ENCODE peak calls at places on chromosomes 11 and 22, in seven cellular contexts. T is stomach, M is heart left ventricle, F is IMR-90, P is Peyer's patch, K is spleen, C is sigmoid colon. J is an unnamed sample. For H3K27me3, the result is how much of the 10 kb centered on the place peaks cover.

GRCh38 chr11:8593935-8594909 is at the start of gene STK33:
- DNase-seq in T (peak), M (peak), F (no peak), P (peak), K (peak), C (peak), J (peak)

GRCh38 chr22:43060213-43060612 is 29.0 kb downstream of the TTLL1 start:
- DNase-seq in T (peak), M (no peak), F (no peak), P (peak), K (no peak), C (no peak), J (peak)

GRCh38 chr22:36358533-36359171 is 29.1 kb downstream of the MYH9 start:
- DNase-seq in T (no peak), M (peak), F (no peak), P (no peak), K (no peak), C (peak), J (no peak)

GRCh38 chr11:74685905-74686304 is 45.3 kb downstream of the CHRDL2 start:
- DNase-seq in T (no peak), M (peak), F (no peak), P (peak), K (peak), C (peak), J (no peak)

GRCh38 chr22:20440637-20441591 is 3.3 kb upstream of the SCARF2 start:
- DNase-seq in T (no peak), M (no peak), F (no peak), P (peak), K (peak), C (peak), J (peak)

GRCh38 chr11:114260077-114260476 is 36.1 kb upstream of the NNMT start:
- DNase-seq in T (no peak), M (no peak), F (no peak), P (no peak), K (no peak), C (no peak), J (no peak)

GRCh38 chr22:43249789-43250188 is 62.9 kb upstream of the TTLL12 start:
- DNase-seq in T (no peak), M (no peak), F (no peak), P (no peak), K (no peak), C (no peak), J (no peak)

GRCh38 chr11:83265331-83265730 is 20.8 kb downstream of the CCDC90B start:
- DNase-seq in T (no peak), M (no peak), F (peak), P (no peak), K (no peak), C (no peak), J (no peak)

GRCh38 chr11:128022007-128022368 is 565.4 kb downstream of the ETS1 start:
- DNase-seq in T (no peak), M (no peak), F (peak), P (no peak), K (no peak), C (no peak), J (no peak)

GRCh38 chr11:58222730-58223129 is 6.0 kb downstream of the OR10Q1 start:
- DNase-seq in T (no peak), M (no peak), F (peak), P (no peak), K (no peak), C (no peak), J (no peak)

GRCh38 chr11:12842933-12843636 is 166.0 kb upstream of the RASSF10 start:
- DNase-seq in T (no peak), M (peak), F (no peak), P (no peak), K (no peak), C (no peak), J (peak)

GRCh38 chr22:47124946-47125345 is 362.5 kb downstream of the TBC1D22A start:
- DNase-seq in T (no peak), M (no peak), F (no peak), P (peak), K (peak), C (no peak), J (no peak)

GRCh38 chr11:12746593-12747097 is 72.4 kb downstream of the TEAD1 start:
- DNase-seq in T (no peak), M (peak), F (peak), P (no peak), K (no peak), C (peak), J (peak)

GRCh38 chr11:47778878-47779483 is 11.8 kb upstream of the FNBP4 start:
- DNase-seq in T (no peak), M (no peak), F (no peak), P (no peak), K (no peak), C (no peak), J (no peak)

GRCh38 chr11:131690362-131690761 is 319.9 kb downstream of the NTM start:
- DNase-seq in T (no peak), M (no peak), F (no peak), P (no peak), K (no peak), C (no peak), J (no peak)

GRCh38 chr22:30870451-30871345 is 97.9 kb downstream of the MORC2 start:
- DNase-seq in T (no peak), M (no peak), F (no peak), P (peak), K (peak), C (peak), J (no peak)

GRCh38 chr22:47851586-47851985 is 1089.1 kb downstream of the TBC1D22A start:
- DNase-seq in T (no peak), M (no peak), F (no peak), P (no peak), K (no peak), C (no peak), J (no peak)

GRCh38 chr11:113356203-113356602 is 31.4 kb upstream of the ANKK1 start:
- DNase-seq in T (no peak), M (no peak), F (no peak), P (no peak), K (no peak), C (no peak), J (no peak)

GRCh38 chr22:44151661-44152060 is 29.1 kb upstream of the PARVG start:
- DNase-seq in T (no peak), M (no peak), F (peak), P (no peak), K (no peak), C (no peak), J (no peak)

GRCh38 chr22:23300476-23300875 is 120.2 kb downstream of the BCR start:
- DNase-seq in T (no peak), M (no peak), F (no peak), P (no peak), K (no peak), C (no peak), J (no peak)

GRCh38 chr11:32033491-32033890 is 57.4 kb upstream of the RCN1 start:
- DNase-seq in T (no peak), M (no peak), F (peak), P (no peak), K (no peak), C (no peak), J (no peak)

GRCh38 chr11:10021563-10021962 is 272.5 kb downstream of the SBF2 start:
- DNase-seq in T (no peak), M (no peak), F (no peak), P (no peak), K (no peak), C (no peak), J (no peak)

GRCh38 chr11:28632338-28632737 is 524.1 kb downstream of the METTL15 start:
- DNase-seq in T (no peak), M (no peak), F (peak), P (no peak), K (no peak), C (no peak), J (no peak)

GRCh38 chr11:37786214-37786755 is 1188.2 kb upstream of the RAG2 start:
- DNase-seq in T (no peak), M (no peak), F (peak), P (no peak), K (no peak), C (no peak), J (no peak)

GRCh38 chr11:57901278-57901677 is 122.4 kb upstream of the OR9Q1 start:
- DNase-seq in T (no peak), M (no peak), F (no peak), P (no peak), K (no peak), C (no peak), J (no peak)

GRCh38 chr11:27968461-27968860 is 139.5 kb downstream of the KIF18A start:
- DNase-seq in T (no peak), M (no peak), F (no peak), P (no peak), K (no peak), C (no peak), J (no peak)

GRCh38 chr11:79744941-79745340 is 304.1 kb upstream of the TENM4 start:
- DNase-seq in T (no peak), M (no peak), F (no peak), P (no peak), K (no peak), C (no peak), J (no peak)

GRCh38 chr22:39309881-39310714 is 9.3 kb downstream of the RPL3 start:
- DNase-seq in T (no peak), M (peak), F (peak), P (peak), K (no peak), C (no peak), J (no peak)

GRCh38 chr11:12818333-12819015 is 144.3 kb downstream of the TEAD1 start:
- DNase-seq in T (no peak), M (peak), F (peak), P (no peak), K (no peak), C (no peak), J (no peak)

GRCh38 chr11:23555085-23555484 is 694.8 kb upstream of the CCDC179 start:
- DNase-seq in T (no peak), M (no peak), F (peak), P (no peak), K (no peak), C (no peak), J (no peak)

DNA sequence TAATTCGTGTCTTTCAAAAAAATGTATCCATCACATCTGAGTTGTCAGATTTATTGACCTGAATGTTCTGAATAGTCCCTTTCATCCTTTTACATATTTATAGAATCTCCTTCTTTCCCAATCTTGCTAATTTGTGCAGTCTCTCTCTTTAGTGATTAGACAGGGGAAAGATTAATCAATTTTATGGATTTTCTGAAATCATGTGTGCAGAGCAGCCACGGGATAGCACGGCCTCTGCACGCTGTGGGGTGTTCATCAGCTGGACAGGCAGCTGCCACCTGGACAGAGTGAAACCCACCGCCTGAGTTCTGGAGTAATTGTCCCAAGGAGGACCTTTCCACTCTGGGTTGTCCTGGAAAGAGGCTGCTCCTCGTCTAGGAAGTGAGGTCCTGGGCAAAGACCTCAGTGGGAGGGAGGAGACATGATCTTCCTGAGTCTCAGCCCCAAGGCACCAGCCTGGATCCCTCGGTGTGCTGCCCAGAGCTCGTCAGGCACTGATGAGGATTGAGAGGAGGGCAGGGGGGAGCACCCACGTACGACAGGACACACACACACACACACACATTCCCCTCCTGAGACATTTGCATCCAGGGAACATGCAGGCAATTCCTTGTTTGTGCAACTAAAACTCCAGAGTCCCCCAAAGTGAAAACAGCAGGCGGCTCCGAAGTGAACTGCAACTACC is 22.7 kb upstream of the KRTAP5-6 start:
- DNase-seq in T (no peak), M (no peak), F (no peak), P (peak), K (no peak), C (no peak), J (no peak)
- H3K27me3 ChIP-seq in T (under half), M (under half), F (under half), P (under half), K (under half), C (under half), J (under half)

GRCh38 chr11:44309483-44310197 is at the start of gene ALX4:
- DNase-seq in T (no peak), M (no peak), F (no peak), P (no peak), K (no peak), C (no peak), J (peak)
- H3K4me3 ChIP-seq in T (peak), M (peak), F (no peak), P (peak), K (peak), C (no peak), J (no peak)

DNA sequence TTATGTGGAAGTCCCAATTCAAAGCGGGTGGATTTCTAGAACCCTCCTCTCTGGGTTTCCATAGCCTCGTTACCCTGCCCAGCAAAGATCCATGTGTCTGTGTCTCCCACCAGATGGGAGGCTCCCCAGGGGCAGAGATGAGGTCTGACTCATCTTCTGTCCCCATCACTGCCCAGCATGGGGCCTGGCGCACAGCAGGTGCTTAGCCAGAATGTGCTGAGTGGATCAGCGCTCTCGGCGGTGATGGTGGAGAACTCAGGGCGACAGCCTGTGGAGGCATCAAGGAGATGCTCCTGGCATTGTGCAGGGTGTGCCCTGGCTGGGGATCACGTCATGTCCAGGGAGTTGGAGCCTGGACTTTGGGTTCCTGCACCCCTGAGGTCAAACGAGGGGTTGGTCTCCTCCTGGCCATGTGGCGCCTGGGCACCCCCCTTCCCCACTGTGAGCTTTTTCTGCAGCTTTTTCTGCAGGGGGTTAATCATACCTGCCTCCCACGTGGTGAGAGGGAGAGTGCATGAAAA is 46.1 kb upstream of the RFPL3 start:
- DNase-seq in T (peak), M (no peak), F (no peak), P (no peak), K (no peak), C (no peak), J (no peak)
- TF ChIP-seq POLR2A in T (no peak), M (no peak), F (no peak), P (no peak), K (no peak), C (no peak), J (no peak)

DNA sequence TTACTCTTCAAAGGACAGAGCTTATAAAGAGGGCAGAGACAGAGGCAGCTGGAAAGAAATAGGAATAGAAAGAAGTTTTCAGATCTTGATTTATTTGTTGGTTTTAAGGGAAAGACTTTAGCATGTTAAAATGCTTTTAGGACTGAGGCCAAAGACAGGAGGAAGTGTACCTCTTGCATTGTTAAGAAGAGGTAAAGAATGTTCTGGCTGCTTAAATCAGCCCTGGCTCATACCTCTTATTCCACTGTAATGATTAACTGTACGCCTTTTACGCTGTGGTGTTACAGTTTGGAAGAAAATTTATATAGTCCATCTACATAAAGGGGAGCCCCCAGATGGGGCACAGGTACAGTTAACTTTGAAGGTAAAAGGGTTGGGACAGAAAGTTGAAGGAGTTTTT is 10.1 kb upstream of the MPZL2 start:
- DNase-seq in T (no peak), M (no peak), F (no peak), P (no peak), K (no peak), C (no peak), J (no peak)
- H3K27me3 ChIP-seq in T (under half), M (under half), F (under half), P (under half), K (under half), C (under half), J (under half)

GRCh38 chr11:43579171-43579918 is 101.2 kb upstream of the HSD17B12 start:
- DNase-seq in T (no peak), M (no peak), F (peak), P (no peak), K (no peak), C (no peak), J (no peak)
- H3K4me3 ChIP-seq in T (peak), M (peak), F (peak), P (peak), K (peak), C (peak), J (peak)

GRCh38 chr11:118922745-118923627 is 2.7 kb downstream of the BCL9L start:
- DNase-seq in T (no peak), M (no peak), F (no peak), P (no peak), K (peak), C (peak), J (no peak)
- TF ChIP-seq POLR2A in T (no peak), M (no peak), F (no peak), P (no peak), K (no peak), C (no peak), J (no peak)

GRCh38 chr11:78560826-78561484 is 13.7 kb downstream of the NARS2 start:
- DNase-seq in T (no peak), M (no peak), F (no peak), P (no peak), K (no peak), C (no peak), J (no peak)
- H3K27me3 ChIP-seq in T (under half), M (under half), F (under half), P (under half), K (under half), C (under half), J (under half)

J was measured in thyroid gland.